ENCODE peak calls at places on chromosomes 13 and 19, in five cellular contexts. R is Caki2; Z is left kidney; I is T-helper 2 cell; F is stimulated activated CD8-positive, alpha-beta memory T cell treated with anti-CD3 and anti-CD28 coated beads, Interleukin-4, amount 100 ng/mL, for 1 hour. G is an unnamed sample.

GRCh38 chr13:73835138-73835721 is 299.0 kb downstream of the KLF12 start:
- DNase-seq in R (peak; percentile 28), Z (peak; percentile 77), I (no peak), F (no peak), G (peak; percentile 73)

GRCh38 chr19:3625996-3626472 is 556 bp downstream of the CACTIN start:
- DNase-seq in R (no peak), Z (no peak), I (no peak), F (no peak), G (no peak)

GRCh38 chr19:42441047-42441440 is 1.7 kb downstream of the CXCL17 start:
- DNase-seq in R (no peak), Z (no peak), I (peak; percentile 32), F (no peak), G (no peak)

GRCh38 chr13:32746474-32746873 is 160.2 kb downstream of the PDS5B start:
- DNase-seq in R (no peak), Z (no peak), I (peak; percentile 3), F (no peak), G (no peak)

GRCh38 chr13:110557610-110558305 is 3.8 kb downstream of the RAB20 start:
- DNase-seq in R (no peak), Z (no peak), I (no peak), F (no peak), G (no peak)

GRCh38 chr19:36331353-36332228 is 47.4 kb downstream of the ZFP14 start:
- DNase-seq in R (peak; percentile 91), Z (peak; percentile 99), I (peak; percentile 41), F (peak; percentile 5), G (peak; percentile 99)

GRCh38 chr13:49859568-49859967 is 67.1 kb upstream of the KPNA3 start:
- DNase-seq in R (peak; percentile 18), Z (no peak), I (no peak), F (no peak), G (no peak)

GRCh38 chr19:16337809-16338469 is 13.3 kb downstream of the KLF2 start:
- DNase-seq in R (no peak), Z (no peak), I (no peak), F (no peak), G (no peak)

GRCh38 chr19:16386619-16387240 is 62.1 kb downstream of the KLF2 start:
- DNase-seq in R (peak; percentile 32), Z (peak; percentile 71), I (no peak), F (no peak), G (peak; percentile 73)

GRCh38 chr13:110047511-110047910 is 259.4 kb downstream of the COL4A1 start:
- DNase-seq in R (peak; percentile 89), Z (peak; percentile 78), I (no peak), F (no peak), G (no peak)

GRCh38 chr19:40762754-40763153 is 11.8 kb downstream of the SNRPA start:
- DNase-seq in R (no peak), Z (no peak), I (no peak), F (no peak), G (no peak)

GRCh38 chr13:36919206-36919832 is 719 bp downstream of the SMAD9 start:
- DNase-seq in R (peak; percentile 36), Z (peak; percentile 95), I (no peak), F (no peak), G (peak; percentile 76)

GRCh38 chr19:35868172-35868822 is at the start of gene APLP1:
- DNase-seq in R (peak; percentile 44), Z (peak; percentile 77), I (peak; percentile 32), F (no peak), G (peak; percentile 65)

GRCh38 chr13:23707674-23708073 is 137.5 kb downstream of the TNFRSF19 start:
- DNase-seq in R (no peak), Z (no peak), I (no peak), F (no peak), G (no peak)

GRCh38 chr19:29712744-29713516 is 2.1 kb downstream of the C19orf12 start:
- DNase-seq in R (no peak), Z (no peak), I (no peak), F (no peak), G (no peak)

GRCh38 chr19:6480843-6481415 is 658 bp downstream of the DENND1C start:
- DNase-seq in R (no peak), Z (no peak), I (no peak), F (no peak), G (no peak)

GRCh38 chr19:19268453-19269385 is 4.4 kb downstream of the TM6SF2 start:
- DNase-seq in R (no peak), Z (no peak), I (no peak), F (no peak), G (no peak)

GRCh38 chr19:58554494-58555368 is at the start of gene CHMP2A:
- DNase-seq in R (peak; percentile 95), Z (peak; percentile 99), I (peak; percentile 97), F (peak; percentile 98), G (peak; percentile 99)

GRCh38 chr13:102642475-102642874 is 45.7 kb downstream of the TPP2 start:
- DNase-seq in R (no peak), Z (peak; percentile 50), I (no peak), F (no peak), G (no peak)

GRCh38 chr13:50250403-50250802 is 235.2 kb downstream of the KCNRG start:
- DNase-seq in R (no peak), Z (no peak), I (no peak), F (no peak), G (no peak)

GRCh38 chr13:46146898-46147297 is 35.1 kb downstream of the LCP1 start:
- DNase-seq in R (no peak), Z (peak; percentile 66), I (no peak), F (no peak), G (peak; percentile 67)

GRCh38 chr19:17606786-17607185 is 51.3 kb downstream of the COLGALT1 start:
- DNase-seq in R (no peak), Z (no peak), I (no peak), F (no peak), G (peak; percentile 67)

GRCh38 chr13:107534548-107534947 is 680.8 kb downstream of the LIG4 start:
- DNase-seq in R (no peak), Z (no peak), I (no peak), F (no peak), G (no peak)

GRCh38 chr19:7618366-7618765 is 11.0 kb downstream of the XAB2 start:
- DNase-seq in R (no peak), Z (no peak), I (no peak), F (no peak), G (no peak)

GRCh38 chr13:50991624-50992610 is 82.3 kb downstream of the RNASEH2B start:
- DNase-seq in R (no peak), Z (peak; percentile 88), I (no peak), F (no peak), G (no peak)

GRCh38 chr19:1997353-1998233 is 17.9 kb downstream of the BTBD2 start:
- DNase-seq in R (no peak), Z (no peak), I (no peak), F (no peak), G (no peak)

GRCh38 chr13:42626461-42626860 is 52.5 kb downstream of the TNFSF11 start:
- DNase-seq in R (no peak), Z (no peak), I (no peak), F (no peak), G (no peak)